ENCODE peak calls at places on chromosomes 13 and 19, in seven cellular contexts. One of them, this sample, is unnamed. For H3K4me1, the result is how much of the 10 kb centered on the place peaks cover.

GRCh38 chr13:76879211-76879875 is 6.9 kb downstream of the KCTD12 start:
- DNase-seq in mammary epithelial cell: peak
- DNase-seq in cardiac muscle cell: no peak
- DNase-seq in HAP-1: no peak
- DNase-seq in CD8-positive, alpha-beta T cell: peak
- DNase-seq in effector memory CD4-positive, alpha-beta T cell: peak
- DNase-seq in Peyer's patch: no peak
- DNase-seq in this sample: no peak

GRCh38 chr19:43476606-43477005 is 11.2 kb upstream of the LYPD3 start:
- DNase-seq in HAP-1: no peak
- DNase-seq in cardiac muscle cell: no peak
- DNase-seq in mammary epithelial cell: peak
- DNase-seq in Peyer's patch: no peak
- DNase-seq in effector memory CD4-positive, alpha-beta T cell: no peak
- DNase-seq in CD8-positive, alpha-beta T cell: no peak
- DNase-seq in this sample: no peak

GRCh38 chr19:30068528-30069395 is 126.7 kb downstream of the URI1 start:
- DNase-seq in CD8-positive, alpha-beta T cell: no peak
- DNase-seq in mammary epithelial cell: no peak
- DNase-seq in HAP-1: no peak
- DNase-seq in Peyer's patch: peak
- DNase-seq in effector memory CD4-positive, alpha-beta T cell: no peak
- DNase-seq in cardiac muscle cell: no peak
- DNase-seq in this sample: no peak

GRCh38 chr19:36916991-36917390 is 859 bp downstream of the ZNF568 start:
- DNase-seq in mammary epithelial cell: peak
- DNase-seq in Peyer's patch: no peak
- DNase-seq in effector memory CD4-positive, alpha-beta T cell: no peak
- DNase-seq in HAP-1: no peak
- DNase-seq in cardiac muscle cell: peak
- DNase-seq in CD8-positive, alpha-beta T cell: no peak
- DNase-seq in this sample: no peak

GRCh38 chr19:51119089-51119488 is 5.6 kb upstream of the SIGLEC9 start:
- DNase-seq in mammary epithelial cell: no peak
- DNase-seq in effector memory CD4-positive, alpha-beta T cell: no peak
- DNase-seq in cardiac muscle cell: no peak
- DNase-seq in Peyer's patch: no peak
- DNase-seq in HAP-1: no peak
- DNase-seq in CD8-positive, alpha-beta T cell: no peak
- DNase-seq in this sample: no peak

GRCh38 chr13:98267080-98267912 is 90.2 kb upstream of the RNF113B start:
- DNase-seq in mammary epithelial cell: peak
- DNase-seq in cardiac muscle cell: no peak
- DNase-seq in CD8-positive, alpha-beta T cell: no peak
- DNase-seq in Peyer's patch: no peak
- DNase-seq in HAP-1: no peak
- DNase-seq in effector memory CD4-positive, alpha-beta T cell: no peak
- DNase-seq in this sample: no peak

GRCh38 chr19:41936416-41936850 is 8.2 kb upstream of the ERFL start:
- DNase-seq in effector memory CD4-positive, alpha-beta T cell: no peak
- DNase-seq in cardiac muscle cell: no peak
- DNase-seq in Peyer's patch: no peak
- DNase-seq in CD8-positive, alpha-beta T cell: peak
- DNase-seq in mammary epithelial cell: peak
- DNase-seq in HAP-1: no peak
- DNase-seq in this sample: no peak

GRCh38 chr19:39141929-39142328 is 16.3 kb downstream of the PAK4 start:
- DNase-seq in Peyer's patch: no peak
- DNase-seq in CD8-positive, alpha-beta T cell: no peak
- DNase-seq in effector memory CD4-positive, alpha-beta T cell: no peak
- DNase-seq in mammary epithelial cell: no peak
- DNase-seq in cardiac muscle cell: no peak
- DNase-seq in HAP-1: no peak
- DNase-seq in this sample: no peak

GRCh38 chr13:77359171-77359570 is 32.3 kb upstream of the MYCBP2 start:
- DNase-seq in effector memory CD4-positive, alpha-beta T cell: no peak
- DNase-seq in Peyer's patch: no peak
- DNase-seq in mammary epithelial cell: no peak
- DNase-seq in cardiac muscle cell: no peak
- DNase-seq in HAP-1: no peak
- DNase-seq in CD8-positive, alpha-beta T cell: no peak
- DNase-seq in this sample: no peak

GRCh38 chr13:21901326-21901725 is 230.5 kb downstream of the FGF9 start:
- DNase-seq in CD8-positive, alpha-beta T cell: no peak
- DNase-seq in cardiac muscle cell: no peak
- DNase-seq in HAP-1: no peak
- DNase-seq in Peyer's patch: no peak
- DNase-seq in mammary epithelial cell: no peak
- DNase-seq in effector memory CD4-positive, alpha-beta T cell: no peak
- DNase-seq in this sample: no peak

GRCh38 chr13:36915891-36916640 is 4.0 kb downstream of the SMAD9 start:
- DNase-seq in Peyer's patch: no peak
- DNase-seq in HAP-1: no peak
- DNase-seq in cardiac muscle cell: no peak
- DNase-seq in effector memory CD4-positive, alpha-beta T cell: no peak
- DNase-seq in mammary epithelial cell: no peak
- DNase-seq in CD8-positive, alpha-beta T cell: no peak
- DNase-seq in this sample: no peak

GRCh38 chr13:24459234-24459633 is 53.3 kb downstream of the PARP4 start:
- DNase-seq in Peyer's patch: no peak
- DNase-seq in HAP-1: no peak
- DNase-seq in cardiac muscle cell: no peak
- DNase-seq in effector memory CD4-positive, alpha-beta T cell: no peak
- DNase-seq in CD8-positive, alpha-beta T cell: no peak
- DNase-seq in mammary epithelial cell: no peak
- DNase-seq in this sample: no peak

GRCh38 chr19:49186108-49186507 is 28.5 kb downstream of the TRPM4 start:
- DNase-seq in Peyer's patch: no peak
- DNase-seq in HAP-1: no peak
- DNase-seq in effector memory CD4-positive, alpha-beta T cell: no peak
- DNase-seq in mammary epithelial cell: no peak
- DNase-seq in CD8-positive, alpha-beta T cell: no peak
- DNase-seq in cardiac muscle cell: no peak
- DNase-seq in this sample: no peak

GRCh38 chr19:45115809-45116615 is 23.0 kb downstream of the PPP1R37 start:
- DNase-seq in effector memory CD4-positive, alpha-beta T cell: no peak
- DNase-seq in CD8-positive, alpha-beta T cell: no peak
- DNase-seq in mammary epithelial cell: no peak
- DNase-seq in HAP-1: no peak
- DNase-seq in Peyer's patch: no peak
- DNase-seq in cardiac muscle cell: no peak
- DNase-seq in this sample: no peak

GRCh38 chr19:45114116-45114515 is 21.1 kb downstream of the PPP1R37 start:
- DNase-seq in mammary epithelial cell: no peak
- DNase-seq in effector memory CD4-positive, alpha-beta T cell: no peak
- DNase-seq in HAP-1: no peak
- DNase-seq in Peyer's patch: no peak
- DNase-seq in CD8-positive, alpha-beta T cell: no peak
- DNase-seq in cardiac muscle cell: no peak
- DNase-seq in this sample: no peak

GRCh38 chr19:45117666-45118065 is 24.7 kb downstream of the PPP1R37 start:
- DNase-seq in CD8-positive, alpha-beta T cell: no peak
- DNase-seq in effector memory CD4-positive, alpha-beta T cell: no peak
- DNase-seq in cardiac muscle cell: no peak
- DNase-seq in HAP-1: no peak
- DNase-seq in mammary epithelial cell: no peak
- DNase-seq in Peyer's patch: no peak
- DNase-seq in this sample: no peak

GRCh38 chr19:45119582-45119981 is 26.6 kb downstream of the PPP1R37 start:
- DNase-seq in cardiac muscle cell: no peak
- DNase-seq in Peyer's patch: no peak
- DNase-seq in mammary epithelial cell: no peak
- DNase-seq in effector memory CD4-positive, alpha-beta T cell: no peak
- DNase-seq in HAP-1: no peak
- DNase-seq in CD8-positive, alpha-beta T cell: no peak
- DNase-seq in this sample: no peak

GRCh38 chr19:45117167-45117594 is 24.2 kb downstream of the PPP1R37 start:
- DNase-seq in mammary epithelial cell: no peak
- DNase-seq in cardiac muscle cell: peak
- DNase-seq in Peyer's patch: no peak
- DNase-seq in CD8-positive, alpha-beta T cell: peak
- DNase-seq in HAP-1: no peak
- DNase-seq in effector memory CD4-positive, alpha-beta T cell: no peak
- DNase-seq in this sample: no peak
- H3K4me1 ChIP-seq in mammary epithelial cell: under half
- H3K4me1 ChIP-seq in cardiac muscle cell: under half
- H3K4me1 ChIP-seq in Peyer's patch: under half
- H3K4me1 ChIP-seq in CD8-positive, alpha-beta T cell: half or more
- H3K4me1 ChIP-seq in HAP-1: under half
- H3K4me1 ChIP-seq in effector memory CD4-positive, alpha-beta T cell: under half
- H3K4me1 ChIP-seq in this sample: under half

GRCh38 chr13:110387451-110388140 is 80.5 kb downstream of the COL4A2 start:
- DNase-seq in CD8-positive, alpha-beta T cell: no peak
- DNase-seq in effector memory CD4-positive, alpha-beta T cell: no peak
- DNase-seq in mammary epithelial cell: peak
- DNase-seq in cardiac muscle cell: no peak
- DNase-seq in Peyer's patch: no peak
- DNase-seq in HAP-1: no peak
- DNase-seq in this sample: no peak

GRCh38 chr13:110392510-110393233 is 85.6 kb downstream of the COL4A2 start:
- DNase-seq in mammary epithelial cell: no peak
- DNase-seq in cardiac muscle cell: no peak
- DNase-seq in Peyer's patch: no peak
- DNase-seq in CD8-positive, alpha-beta T cell: no peak
- DNase-seq in HAP-1: no peak
- DNase-seq in effector memory CD4-positive, alpha-beta T cell: no peak
- DNase-seq in this sample: no peak

GRCh38 chr13:110390572-110390971 is 83.5 kb downstream of the COL4A2 start:
- DNase-seq in mammary epithelial cell: peak
- DNase-seq in effector memory CD4-positive, alpha-beta T cell: no peak
- DNase-seq in HAP-1: no peak
- DNase-seq in Peyer's patch: no peak
- DNase-seq in cardiac muscle cell: no peak
- DNase-seq in CD8-positive, alpha-beta T cell: no peak
- DNase-seq in this sample: no peak

GRCh38 chr13:110391273-110391672 is 84.2 kb downstream of the COL4A2 start:
- DNase-seq in effector memory CD4-positive, alpha-beta T cell: no peak
- DNase-seq in CD8-positive, alpha-beta T cell: no peak
- DNase-seq in HAP-1: no peak
- DNase-seq in mammary epithelial cell: no peak
- DNase-seq in Peyer's patch: no peak
- DNase-seq in cardiac muscle cell: no peak
- DNase-seq in this sample: no peak

GRCh38 chr13:110388141-110388943 is 81.3 kb downstream of the COL4A2 start:
- DNase-seq in mammary epithelial cell: peak
- DNase-seq in CD8-positive, alpha-beta T cell: no peak
- DNase-seq in cardiac muscle cell: no peak
- DNase-seq in effector memory CD4-positive, alpha-beta T cell: no peak
- DNase-seq in HAP-1: no peak
- DNase-seq in Peyer's patch: no peak
- DNase-seq in this sample: no peak
- H3K4me3 ChIP-seq in mammary epithelial cell: no peak
- H3K4me3 ChIP-seq in CD8-positive, alpha-beta T cell: no peak
- H3K4me3 ChIP-seq in cardiac muscle cell: no peak
- H3K4me3 ChIP-seq in effector memory CD4-positive, alpha-beta T cell: no peak
- H3K4me3 ChIP-seq in HAP-1: no peak
- H3K4me3 ChIP-seq in Peyer's patch: no peak
- H3K4me3 ChIP-seq in this sample: no peak

DNA sequence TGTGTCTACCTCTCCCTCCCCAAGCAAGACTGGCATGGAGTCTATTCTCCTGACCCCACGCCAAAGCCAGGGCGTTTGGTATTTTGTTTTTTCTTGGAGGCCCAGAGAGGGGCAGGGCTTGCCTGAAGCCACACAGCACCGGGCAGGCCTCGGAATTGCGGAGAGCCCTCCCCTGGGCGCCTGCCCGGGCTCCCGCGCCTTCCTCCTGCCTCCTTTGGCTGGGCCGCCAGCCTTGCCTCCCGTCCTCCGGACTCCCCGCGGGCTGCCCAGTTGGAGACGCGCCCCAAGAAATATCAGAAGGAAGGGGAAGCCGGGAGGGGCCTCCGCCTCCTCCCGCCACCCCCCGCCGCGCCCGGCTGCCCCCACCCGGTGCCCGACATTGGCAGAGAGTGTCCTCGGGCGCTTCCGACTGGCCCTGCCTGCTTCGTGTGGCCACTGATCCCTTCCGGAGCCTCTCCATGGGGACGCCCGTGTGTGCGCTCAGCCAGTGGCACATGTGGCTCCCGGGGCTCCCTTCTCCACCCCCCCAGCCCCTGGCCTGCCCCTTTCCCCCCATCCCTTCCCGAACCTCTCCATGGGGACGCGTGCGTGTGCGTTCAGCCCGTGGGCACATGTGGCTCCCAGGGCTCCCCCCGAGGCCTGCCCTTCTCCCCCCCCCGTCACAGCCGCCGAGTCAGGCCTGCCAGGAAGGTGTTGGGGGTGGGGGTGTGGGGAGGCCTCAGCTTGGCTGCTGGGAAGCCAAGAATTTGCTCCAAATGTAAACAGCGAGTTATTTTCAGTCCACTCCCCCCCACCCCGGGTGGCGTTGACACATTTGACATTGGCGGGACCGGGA is 37.3 kb downstream of the NFIC start:
- DNase-seq in HAP-1: no peak
- DNase-seq in mammary epithelial cell: peak
- DNase-seq in effector memory CD4-positive, alpha-beta T cell: no peak
- DNase-seq in cardiac muscle cell: peak
- DNase-seq in CD8-positive, alpha-beta T cell: no peak
- DNase-seq in Peyer's patch: peak
- DNase-seq in this sample: no peak
- H3K4me1 ChIP-seq in HAP-1: under half
- H3K4me1 ChIP-seq in mammary epithelial cell: under half
- H3K4me1 ChIP-seq in effector memory CD4-positive, alpha-beta T cell: under half
- H3K4me1 ChIP-seq in cardiac muscle cell: under half
- H3K4me1 ChIP-seq in CD8-positive, alpha-beta T cell: under half
- H3K4me1 ChIP-seq in Peyer's patch: under half
- H3K4me1 ChIP-seq in this sample: under half

GRCh38 chr19:35777411-35777841 is 2.1 kb downstream of the ARHGAP33 start:
- DNase-seq in CD8-positive, alpha-beta T cell: no peak
- DNase-seq in effector memory CD4-positive, alpha-beta T cell: no peak
- DNase-seq in cardiac muscle cell: no peak
- DNase-seq in Peyer's patch: no peak
- DNase-seq in mammary epithelial cell: no peak
- DNase-seq in HAP-1: no peak
- DNase-seq in this sample: no peak
- H3K4me3 ChIP-seq in CD8-positive, alpha-beta T cell: no peak
- H3K4me3 ChIP-seq in effector memory CD4-positive, alpha-beta T cell: no peak
- H3K4me3 ChIP-seq in cardiac muscle cell: no peak
- H3K4me3 ChIP-seq in Peyer's patch: no peak
- H3K4me3 ChIP-seq in mammary epithelial cell: no peak
- H3K4me3 ChIP-seq in HAP-1: no peak
- H3K4me3 ChIP-seq in this sample: no peak

DNA sequence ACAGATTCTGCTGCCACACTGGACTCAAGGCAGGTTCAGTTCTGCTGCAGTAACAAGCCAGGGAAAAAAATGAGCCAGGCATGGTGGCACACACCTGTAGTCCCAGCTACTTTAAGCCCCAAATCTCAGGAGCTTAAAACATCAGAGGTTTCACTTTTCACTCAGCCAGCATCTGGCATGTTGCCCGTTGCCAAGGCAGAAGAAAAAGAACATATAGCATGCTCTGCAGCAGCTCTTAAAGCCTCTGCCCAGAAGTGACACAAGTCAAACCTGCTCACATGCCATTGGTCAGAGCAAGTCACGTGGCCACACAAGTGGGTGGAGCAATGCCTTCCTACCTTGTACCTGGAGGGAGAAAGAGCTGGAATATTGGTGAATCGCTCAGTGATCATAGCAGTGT is 14.7 kb upstream of the ADGRE5 start:
- DNase-seq in effector memory CD4-positive, alpha-beta T cell: peak
- DNase-seq in cardiac muscle cell: peak
- DNase-seq in CD8-positive, alpha-beta T cell: peak
- DNase-seq in Peyer's patch: peak
- DNase-seq in mammary epithelial cell: peak
- DNase-seq in HAP-1: peak
- DNase-seq in this sample: peak
- H3K4me1 ChIP-seq in effector memory CD4-positive, alpha-beta T cell: half or more
- H3K4me1 ChIP-seq in cardiac muscle cell: under half
- H3K4me1 ChIP-seq in CD8-positive, alpha-beta T cell: half or more
- H3K4me1 ChIP-seq in Peyer's patch: under half
- H3K4me1 ChIP-seq in mammary epithelial cell: under half
- H3K4me1 ChIP-seq in HAP-1: under half
- H3K4me1 ChIP-seq in this sample: half or more